ENCODE peak calls at places on chromosomes 11 and 22, in nine cellular contexts. C is tibial nerve, V is H1, I is K562, Y is transverse colon, T is HepG2, J is sigmoid colon, P is suprapubic skin, D is ovary. O is an unnamed sample. For H3K36me3, the result is how much of the 10 kb centered on the place peaks cover.

GRCh38 chr11:93303689-93304088 is 26.9 kb upstream of the DEUP1 start:
- DNase-seq in Y (no peak), P (no peak), I (no peak), T (no peak), J (no peak), V (no peak), C (no peak), D (no peak), O (no peak)

GRCh38 chr11:12392672-12393071 is 15.3 kb downstream of the PARVA start:
- DNase-seq in P (no peak), I (no peak), D (no peak), Y (no peak), T (no peak), V (no peak), J (no peak), C (no peak), O (no peak)

GRCh38 chr11:44760917-44761545 is 34.3 kb downstream of the TSPAN18 start:
- DNase-seq in C (peak), P (peak), Y (no peak), J (peak), I (peak), D (peak), V (peak), T (no peak), O (peak)

GRCh38 chr22:27752771-27753170 is 48.8 kb downstream of the MN1 start:
- DNase-seq in V (no peak), I (no peak), Y (no peak), T (no peak), J (peak), P (no peak), C (no peak), D (no peak), O (peak)

GRCh38 chr22:21951931-21952465 is 650 bp downstream of the PPM1F start:
- DNase-seq in T (no peak), I (peak), Y (peak), P (no peak), C (no peak), D (peak), J (peak), V (no peak), O (peak)

GRCh38 chr11:17256512-17256911 is 20.0 kb upstream of the NUCB2 start:
- DNase-seq in I (no peak), J (no peak), T (no peak), C (no peak), D (no peak), P (no peak), Y (no peak), V (no peak), O (no peak)

GRCh38 chr22:27488456-27489224 is 312.9 kb downstream of the MN1 start:
- DNase-seq in D (no peak), V (no peak), I (no peak), Y (no peak), J (no peak), T (peak), C (no peak), P (no peak), O (peak)

GRCh38 chr22:19090586-19091127 is 31.6 kb downstream of the DGCR2 start:
- DNase-seq in D (no peak), P (no peak), Y (no peak), J (no peak), I (no peak), T (no peak), C (no peak), V (no peak), O (no peak)

GRCh38 chr11:43925063-43925931 is 17.1 kb upstream of the C11orf96 start:
- DNase-seq in C (no peak), Y (no peak), P (no peak), T (no peak), D (no peak), J (no peak), V (no peak), I (no peak), O (no peak)

GRCh38 chr11:131667566-131667965 is 297.2 kb downstream of the NTM start:
- DNase-seq in C (no peak), D (no peak), Y (no peak), V (no peak), I (no peak), T (no peak), P (peak), J (peak), O (no peak)

GRCh38 chr11:70046089-70046488 is 32.0 kb upstream of the ANO1 start:
- DNase-seq in J (no peak), D (no peak), P (no peak), I (no peak), T (no peak), Y (no peak), V (no peak), C (no peak), O (no peak)

GRCh38 chr11:70038034-70038834 is 39.9 kb upstream of the ANO1 start:
- DNase-seq in C (no peak), I (no peak), V (no peak), J (no peak), Y (no peak), P (peak), T (no peak), D (no peak), O (peak)

GRCh38 chr11:111445586-111445985 is 66.5 kb upstream of the POU2AF1 start:
- DNase-seq in V (no peak), C (no peak), P (no peak), T (no peak), I (no peak), D (no peak), J (no peak), Y (no peak), O (no peak)

GRCh38 chr22:17774206-17774927 is at the start of gene BID:
- DNase-seq in J (no peak), P (no peak), V (no peak), I (peak), T (no peak), Y (peak), C (no peak), D (no peak), O (peak)

GRCh38 chr11:35036642-35037041 is 102.3 kb upstream of the CD44 start:
- DNase-seq in J (no peak), P (no peak), Y (no peak), V (no peak), C (no peak), T (no peak), D (no peak), I (peak), O (no peak)

GRCh38 chr22:24834845-24835570 is 29.0 kb downstream of the SGSM1 start:
- DNase-seq in C (no peak), T (peak), P (no peak), I (no peak), D (no peak), J (no peak), Y (no peak), V (no peak), O (no peak)

GRCh38 chr11:47991266-47991830 is 11.0 kb downstream of the PTPRJ start:
- DNase-seq in V (no peak), I (no peak), T (no peak), Y (peak), P (no peak), C (no peak), D (no peak), J (no peak), O (peak)

GRCh38 chr11:119100960-119101349 is 698 bp downstream of the DPAGT1 start:
- DNase-seq in J (no peak), C (no peak), Y (no peak), D (no peak), T (no peak), P (no peak), I (no peak), V (no peak), O (no peak)

GRCh38 chr11:68342459-68343158 is 30.2 kb downstream of the LRP5 start:
- DNase-seq in C (no peak), P (no peak), J (no peak), D (no peak), Y (no peak), I (no peak), T (no peak), V (peak), O (peak)

GRCh38 chr11:104956528-104956927 is 11.8 kb downstream of the CASP4 start:
- DNase-seq in J (no peak), Y (no peak), C (no peak), T (peak), I (no peak), P (no peak), V (no peak), D (no peak), O (no peak)

GRCh38 chr22:30989473-30989872 is 20.4 kb downstream of the TUG1 start:
- DNase-seq in Y (no peak), P (no peak), T (no peak), I (no peak), D (no peak), J (no peak), C (no peak), V (no peak), O (no peak)

GRCh38 chr11:98564881-98565280 is 455.9 kb upstream of the CNTN5 start:
- DNase-seq in P (no peak), D (no peak), I (no peak), V (no peak), J (no peak), T (no peak), Y (no peak), C (no peak), O (no peak)

GRCh38 chr11:110472858-110473257 is 43.1 kb downstream of the FDX1 start:
- DNase-seq in V (no peak), J (no peak), C (no peak), Y (no peak), I (no peak), T (no peak), P (no peak), D (no peak), O (no peak)

GRCh38 chr11:12086271-12087074 is 23.9 kb upstream of the MICAL2 start:
- DNase-seq in I (no peak), D (no peak), Y (peak), C (peak), T (peak), V (no peak), P (peak), J (peak), O (peak)

GRCh38 chr11:62508336-62509058 is 38.1 kb downstream of the AHNAK start:
- DNase-seq in I (peak), T (peak), Y (peak), P (peak), J (peak), V (peak), C (peak), D (no peak), O (peak)

GRCh38 chr22:19120829-19121630 is 1.2 kb downstream of the DGCR2 start:
- DNase-seq in D (no peak), V (no peak), Y (peak), T (peak), C (no peak), P (no peak), J (no peak), I (peak), O (peak)

GRCh38 chr11:85236211-85236610 is 390.9 kb downstream of the DLG2 start:
- DNase-seq in C (no peak), D (no peak), J (no peak), I (no peak), P (no peak), V (no peak), Y (no peak), T (no peak), O (no peak)

GRCh38 chr11:45390407-45390806 is 104.3 kb upstream of the SYT13 start:
- DNase-seq in I (no peak), D (no peak), Y (no peak), V (no peak), C (no peak), J (no peak), P (no peak), T (peak), O (no peak)

GRCh38 chr11:117828641-117829368 is 4.3 kb upstream of the FXYD2 start:
- DNase-seq in I (peak), C (no peak), J (peak), V (no peak), T (no peak), D (no peak), P (peak), Y (peak), O (peak)

GRCh38 chr11:122007611-122008071 is 108.4 kb downstream of the BLID start:
- DNase-seq in V (no peak), I (no peak), P (no peak), J (peak), T (no peak), Y (no peak), D (peak), C (peak), O (no peak)

GRCh38 chr22:17910561-17911311 is 113.6 kb downstream of the MICAL3 start:
- DNase-seq in T (no peak), J (peak), D (peak), P (no peak), V (no peak), C (peak), Y (peak), I (peak), O (no peak)

GRCh38 chr11:128487978-128488377 is 99.4 kb downstream of the ETS1 start:
- DNase-seq in J (no peak), V (no peak), C (no peak), T (no peak), D (no peak), Y (no peak), I (no peak), P (no peak), O (no peak)

GRCh38 chr22:33515733-33516297 is 404.5 kb downstream of the LARGE1 start:
- DNase-seq in P (no peak), C (no peak), J (no peak), I (no peak), V (no peak), D (peak), Y (no peak), T (peak), O (peak)

GRCh38 chr11:13970986-13971385 is 8.5 kb downstream of the SPON1 start:
- DNase-seq in J (no peak), C (no peak), V (no peak), T (peak), P (no peak), I (no peak), D (no peak), Y (peak), O (peak)

GRCh38 chr11:2089536-2090165 is 49.5 kb downstream of the IGF2 start:
- DNase-seq in Y (no peak), C (no peak), I (peak), J (peak), T (peak), P (no peak), V (no peak), D (no peak), O (peak)

GRCh38 chr11:94574193-94574961 is 7.2 kb downstream of the PIWIL4 start:
- DNase-seq in T (no peak), C (no peak), P (no peak), D (no peak), J (no peak), V (no peak), Y (no peak), I (no peak), O (no peak)

GRCh38 chr22:19615867-19616581 is 91.8 kb upstream of the CLDN5 start:
- DNase-seq in C (no peak), P (no peak), Y (no peak), J (no peak), V (no peak), I (no peak), D (no peak), T (no peak), O (no peak)

GRCh38 chr11:114447444-114447843 is 8.2 kb downstream of the REXO2 start:
- DNase-seq in C (no peak), J (no peak), D (no peak), Y (no peak), I (no peak), V (no peak), P (no peak), T (no peak), O (no peak)

GRCh38 chr11:100525635-100526034 is 161.5 kb upstream of the ARHGAP42 start:
- DNase-seq in J (no peak), I (no peak), T (no peak), P (no peak), Y (no peak), D (no peak), V (no peak), C (no peak), O (no peak)

GRCh38 chr11:441043-441417 is 781 bp downstream of the ANO9 start:
- DNase-seq in J (no peak), C (no peak), T (no peak), P (no peak), I (peak), D (peak), Y (no peak), V (no peak), O (no peak)
- H3K4me3 ChIP-seq in J (no peak), C (no peak), T (peak), P (peak), I (peak), D (no peak), Y (peak), V (no peak), O (peak)

DNA sequence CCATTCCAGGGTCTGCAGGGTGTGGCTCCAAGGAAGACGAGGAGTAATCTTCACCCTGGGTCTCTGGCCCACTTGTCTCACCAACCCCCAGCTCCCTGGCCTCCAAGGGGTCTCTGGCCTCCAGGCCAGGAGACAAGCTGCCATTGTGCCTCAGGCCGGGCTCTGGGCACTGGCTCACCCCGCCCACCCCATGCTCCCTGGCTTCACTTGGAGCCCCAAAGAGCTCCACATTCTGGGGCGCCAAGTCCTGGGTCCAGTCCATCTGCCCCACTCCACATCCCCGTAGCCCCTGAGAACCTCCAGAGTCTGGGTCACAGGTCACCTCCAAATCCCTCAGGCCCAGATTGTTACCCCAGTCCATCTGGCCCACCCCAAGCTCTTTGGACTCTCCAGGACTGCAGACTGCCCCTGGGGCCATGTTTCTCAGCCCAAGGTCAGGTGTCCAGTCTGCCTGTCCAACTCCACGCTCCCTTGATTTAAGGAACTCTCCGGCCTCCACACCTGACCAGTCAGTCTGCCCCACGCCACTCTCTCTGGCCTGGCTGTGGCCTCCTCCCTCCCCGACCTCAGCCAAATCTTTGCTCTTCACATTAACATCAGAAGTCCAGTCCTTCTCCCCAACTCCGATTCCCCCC is 16.2 kb downstream of the TNKS1BP1 start:
- DNase-seq in I (no peak), V (no peak), Y (no peak), T (no peak), D (no peak), J (no peak), P (peak), C (no peak), O (no peak)
- H3K36me3 ChIP-seq in I (half or more), V (under half), Y (under half), T (under half), D (under half), J (under half), P (under half), C (under half), O (under half)

DNA sequence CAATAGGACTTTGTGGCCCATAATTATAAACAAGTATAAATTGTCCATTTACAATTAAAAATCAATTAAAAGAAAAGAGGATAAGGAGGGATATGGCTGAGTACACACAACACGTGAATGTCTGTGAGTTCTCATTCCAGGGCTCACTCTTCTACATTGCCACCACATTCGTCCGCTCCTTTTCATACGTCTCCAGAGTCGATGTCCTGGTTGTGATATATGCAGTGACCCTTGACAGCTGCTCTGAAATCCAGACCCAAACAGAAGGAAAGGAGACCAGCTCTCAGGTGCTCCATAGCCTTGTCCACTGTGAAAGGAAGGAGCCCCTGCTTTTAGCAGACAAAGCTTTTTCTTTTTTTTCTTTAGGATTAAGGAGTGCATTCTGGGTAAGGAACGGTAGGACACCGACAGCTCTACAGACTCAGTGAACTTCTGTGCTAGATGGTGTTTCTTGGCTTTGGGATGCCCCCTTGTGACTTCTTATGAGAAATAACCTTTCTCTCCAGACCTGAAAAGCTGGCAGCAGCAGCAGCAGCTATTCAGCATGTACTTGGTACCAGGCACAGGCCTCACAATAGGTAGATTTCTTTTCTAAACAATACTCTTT is 19.7 kb upstream of the DNAJB13 start:
- DNase-seq in Y (no peak), T (peak), P (no peak), I (peak), J (no peak), D (no peak), V (peak), C (no peak), O (peak)
- TF ChIP-seq EP300 in Y (no peak), T (no peak), P (no peak), I (no peak), J (no peak), D (no peak), V (peak), C (no peak), O (no peak)

DNA sequence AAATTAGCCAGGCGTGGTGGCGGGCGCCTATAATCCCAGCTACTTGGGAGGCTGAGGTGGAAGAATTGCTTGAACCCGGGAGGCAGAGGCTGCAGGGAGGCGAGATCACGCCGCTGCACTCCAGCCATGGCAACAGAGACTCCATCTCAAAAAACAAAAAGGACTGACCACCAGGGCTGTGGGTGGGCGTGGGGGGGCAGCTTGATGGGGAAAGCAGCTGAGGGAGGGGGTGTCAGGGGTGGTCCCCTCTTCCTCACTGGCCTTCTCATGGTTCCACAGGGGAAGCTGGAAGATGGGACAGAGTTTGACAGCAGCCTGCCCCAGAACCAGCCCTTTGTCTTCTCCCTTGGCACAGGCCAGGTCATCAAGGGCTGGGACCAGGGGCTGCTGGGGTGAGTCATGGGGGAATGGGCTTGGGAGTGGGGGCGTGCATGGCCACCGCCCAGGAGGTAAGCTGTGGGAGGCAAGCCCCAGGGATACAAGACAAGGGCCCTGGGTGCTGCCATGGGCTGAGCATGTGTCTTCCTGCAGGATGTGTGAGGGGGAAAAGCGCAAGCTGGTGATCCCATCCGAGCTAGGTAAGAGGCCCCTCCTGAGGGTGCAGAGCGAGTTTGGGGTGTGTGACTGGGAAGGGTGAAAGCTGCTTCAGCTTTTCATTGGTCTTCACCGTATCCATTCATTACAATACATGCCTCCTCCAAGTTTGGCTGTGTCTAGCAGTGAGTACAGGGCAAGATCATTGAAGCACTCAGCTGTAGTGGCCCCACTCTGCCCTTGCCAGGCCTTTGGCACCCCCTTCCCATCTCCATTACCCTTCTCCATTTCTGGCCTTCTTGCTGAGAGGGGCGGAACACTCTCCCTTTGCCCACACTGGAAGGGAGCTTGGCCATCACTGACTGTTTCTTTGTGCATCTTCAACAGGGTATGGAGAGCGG is 2.3 kb downstream of the FKBP2 start:
- DNase-seq in J (no peak), Y (no peak), P (no peak), V (no peak), I (no peak), C (no peak), T (no peak), D (no peak), O (no peak)
- H3K4me3 ChIP-seq in J (peak), Y (peak), P (peak), V (no peak), I (peak), C (no peak), T (no peak), D (peak), O (peak)

GRCh38 chr11:67309661-67310061 is 6.3 kb downstream of the SSH3 start:
- DNase-seq in C (no peak), T (no peak), J (no peak), I (no peak), Y (peak), P (peak), V (no peak), D (no peak), O (peak)

GRCh38 chr11:67306769-67307544 is 3.6 kb downstream of the SSH3 start:
- DNase-seq in T (no peak), I (no peak), Y (peak), C (no peak), J (peak), P (peak), D (no peak), V (no peak), O (peak)

GRCh38 chr11:67308031-67308866 is 4.9 kb downstream of the SSH3 start:
- DNase-seq in D (no peak), V (no peak), C (no peak), P (peak), Y (no peak), I (no peak), T (no peak), J (peak), O (peak)

GRCh38 chr11:67309166-67309565 is 5.8 kb downstream of the SSH3 start:
- DNase-seq in J (no peak), Y (no peak), V (no peak), C (no peak), I (no peak), T (no peak), D (no peak), P (peak), O (no peak)

GRCh38 chr11:67307545-67308001 is 4.2 kb downstream of the SSH3 start:
- DNase-seq in P (peak), T (no peak), D (no peak), I (no peak), C (no peak), V (no peak), J (no peak), Y (no peak), O (peak)
- H3K36me3 ChIP-seq in P (under half), T (under half), D (under half), I (under half), C (under half), V (under half), J (under half), Y (under half), O (under half)